ENCODE peak calls at places on chromosome 14, in seven cellular contexts. One of them, this sample, is unnamed.

GRCh38 chr14:79395061-79395460 is 816.2 kb downstream of the DIO2 start:
- DNase-seq in foreskin fibroblast: no peak
- DNase-seq in WTC11: no peak
- DNase-seq in endothelial cell: no peak
- DNase-seq in GM23338: no peak
- DNase-seq in glutamatergic neuron: no peak
- DNase-seq in DMS 273 treated with DMSO at 0.1 percent for 48 hours: no peak
- DNase-seq in this sample: no peak

GRCh38 chr14:104296388-104297312 is 158.3 kb downstream of the KIF26A start:
- DNase-seq in GM23338: no peak
- DNase-seq in DMS 273 treated with DMSO at 0.1 percent for 48 hours: no peak
- DNase-seq in foreskin fibroblast: no peak
- DNase-seq in glutamatergic neuron: peak; percentile 18
- DNase-seq in WTC11: peak; percentile 7
- DNase-seq in endothelial cell: no peak
- DNase-seq in this sample: peak; percentile 38

GRCh38 chr14:78310263-78310662 is 140.1 kb downstream of the NRXN3 start:
- DNase-seq in foreskin fibroblast: no peak
- DNase-seq in DMS 273 treated with DMSO at 0.1 percent for 48 hours: no peak
- DNase-seq in endothelial cell: no peak
- DNase-seq in glutamatergic neuron: no peak
- DNase-seq in WTC11: no peak
- DNase-seq in GM23338: no peak
- DNase-seq in this sample: no peak

GRCh38 chr14:32007755-32008374 is 69.2 kb upstream of the ARHGAP5 start:
- DNase-seq in endothelial cell: no peak
- DNase-seq in GM23338: no peak
- DNase-seq in WTC11: no peak
- DNase-seq in foreskin fibroblast: no peak
- DNase-seq in glutamatergic neuron: no peak
- DNase-seq in DMS 273 treated with DMSO at 0.1 percent for 48 hours: no peak
- DNase-seq in this sample: no peak

GRCh38 chr14:77043177-77043983 is 14.9 kb upstream of the IRF2BPL start:
- DNase-seq in foreskin fibroblast: peak; percentile 87
- DNase-seq in GM23338: no peak
- DNase-seq in glutamatergic neuron: no peak
- DNase-seq in WTC11: no peak
- DNase-seq in endothelial cell: no peak
- DNase-seq in DMS 273 treated with DMSO at 0.1 percent for 48 hours: no peak
- DNase-seq in this sample: peak; percentile 84

GRCh38 chr14:76926521-76927251 is 100.5 kb downstream of the LRRC74A start:
- DNase-seq in foreskin fibroblast: peak; percentile 81
- DNase-seq in WTC11: no peak
- DNase-seq in DMS 273 treated with DMSO at 0.1 percent for 48 hours: peak; percentile 19
- DNase-seq in glutamatergic neuron: peak; percentile 58
- DNase-seq in endothelial cell: no peak
- DNase-seq in GM23338: peak; percentile 73
- DNase-seq in this sample: peak; percentile 65

GRCh38 chr14:95040723-95041476 is 116.4 kb downstream of the DICER1 start:
- DNase-seq in foreskin fibroblast: no peak
- DNase-seq in GM23338: no peak
- DNase-seq in DMS 273 treated with DMSO at 0.1 percent for 48 hours: no peak
- DNase-seq in WTC11: no peak
- DNase-seq in endothelial cell: no peak
- DNase-seq in glutamatergic neuron: no peak
- DNase-seq in this sample: peak; percentile 32

GRCh38 chr14:30002859-30003258 is 75.2 kb upstream of the PRKD1 start:
- DNase-seq in foreskin fibroblast: no peak
- DNase-seq in endothelial cell: no peak
- DNase-seq in GM23338: no peak
- DNase-seq in WTC11: no peak
- DNase-seq in DMS 273 treated with DMSO at 0.1 percent for 48 hours: no peak
- DNase-seq in glutamatergic neuron: no peak
- DNase-seq in this sample: no peak

GRCh38 chr14:68968051-68968450 is 11.1 kb downstream of the ACTN1 start:
- DNase-seq in glutamatergic neuron: no peak
- DNase-seq in endothelial cell: no peak
- DNase-seq in DMS 273 treated with DMSO at 0.1 percent for 48 hours: no peak
- DNase-seq in foreskin fibroblast: no peak
- DNase-seq in WTC11: no peak
- DNase-seq in GM23338: no peak
- DNase-seq in this sample: peak; percentile 38

GRCh38 chr14:104503691-104504090 is 75.9 kb upstream of the C14orf180 start:
- DNase-seq in endothelial cell: no peak
- DNase-seq in WTC11: no peak
- DNase-seq in foreskin fibroblast: no peak
- DNase-seq in glutamatergic neuron: no peak
- DNase-seq in DMS 273 treated with DMSO at 0.1 percent for 48 hours: no peak
- DNase-seq in GM23338: no peak
- DNase-seq in this sample: peak; percentile 20

GRCh38 chr14:59254146-59254910 is 65.9 kb downstream of the DAAM1 start:
- DNase-seq in GM23338: no peak
- DNase-seq in glutamatergic neuron: no peak
- DNase-seq in WTC11: no peak
- DNase-seq in DMS 273 treated with DMSO at 0.1 percent for 48 hours: no peak
- DNase-seq in endothelial cell: no peak
- DNase-seq in foreskin fibroblast: peak; percentile 94
- DNase-seq in this sample: peak; percentile 55

GRCh38 chr14:67221982-67222328 is 19.3 kb upstream of the PALS1 start:
- DNase-seq in GM23338: no peak
- DNase-seq in DMS 273 treated with DMSO at 0.1 percent for 48 hours: no peak
- DNase-seq in glutamatergic neuron: no peak
- DNase-seq in endothelial cell: no peak
- DNase-seq in foreskin fibroblast: no peak
- DNase-seq in WTC11: no peak
- DNase-seq in this sample: no peak

GRCh38 chr14:31070431-31070830 is 44.3 kb upstream of the STRN3 start:
- DNase-seq in endothelial cell: no peak
- DNase-seq in foreskin fibroblast: peak; percentile 76
- DNase-seq in DMS 273 treated with DMSO at 0.1 percent for 48 hours: no peak
- DNase-seq in WTC11: no peak
- DNase-seq in glutamatergic neuron: no peak
- DNase-seq in GM23338: no peak
- DNase-seq in this sample: no peak

GRCh38 chr14:94805726-94806288 is 35.9 kb upstream of the GSC start:
- DNase-seq in WTC11: no peak
- DNase-seq in foreskin fibroblast: no peak
- DNase-seq in endothelial cell: no peak
- DNase-seq in GM23338: no peak
- DNase-seq in DMS 273 treated with DMSO at 0.1 percent for 48 hours: no peak
- DNase-seq in glutamatergic neuron: no peak
- DNase-seq in this sample: no peak

GRCh38 chr14:85934123-85934885 is 404.4 kb downstream of the FLRT2 start:
- DNase-seq in GM23338: peak; percentile 9
- DNase-seq in endothelial cell: no peak
- DNase-seq in glutamatergic neuron: no peak
- DNase-seq in DMS 273 treated with DMSO at 0.1 percent for 48 hours: peak; percentile 3
- DNase-seq in WTC11: no peak
- DNase-seq in foreskin fibroblast: no peak
- DNase-seq in this sample: no peak

GRCh38 chr14:91170504-91171121 is 56.7 kb downstream of the DGLUCY start:
- DNase-seq in endothelial cell: no peak
- DNase-seq in glutamatergic neuron: no peak
- DNase-seq in DMS 273 treated with DMSO at 0.1 percent for 48 hours: peak; percentile 26
- DNase-seq in GM23338: no peak
- DNase-seq in foreskin fibroblast: no peak
- DNase-seq in WTC11: no peak
- DNase-seq in this sample: no peak

GRCh38 chr14:69574266-69574953 is at the start of gene CCDC177:
- DNase-seq in DMS 273 treated with DMSO at 0.1 percent for 48 hours: peak; percentile 75
- DNase-seq in endothelial cell: peak; percentile 74
- DNase-seq in GM23338: peak; percentile 89
- DNase-seq in WTC11: peak; percentile 81
- DNase-seq in glutamatergic neuron: peak; percentile 91
- DNase-seq in foreskin fibroblast: no peak
- DNase-seq in this sample: peak; percentile 90

GRCh38 chr14:46197856-46198255 is 453.7 kb downstream of the RPL10L start:
- DNase-seq in DMS 273 treated with DMSO at 0.1 percent for 48 hours: no peak
- DNase-seq in GM23338: peak; percentile 36
- DNase-seq in foreskin fibroblast: no peak
- DNase-seq in endothelial cell: no peak
- DNase-seq in glutamatergic neuron: no peak
- DNase-seq in WTC11: no peak
- DNase-seq in this sample: no peak

GRCh38 chr14:91749857-91750256 is 18.0 kb upstream of the CATSPERB start:
- DNase-seq in WTC11: no peak
- DNase-seq in foreskin fibroblast: no peak
- DNase-seq in DMS 273 treated with DMSO at 0.1 percent for 48 hours: no peak
- DNase-seq in glutamatergic neuron: no peak
- DNase-seq in GM23338: no peak
- DNase-seq in endothelial cell: no peak
- DNase-seq in this sample: no peak

GRCh38 chr14:25406818-25407217 is 356.9 kb upstream of the STXBP6 start:
- DNase-seq in DMS 273 treated with DMSO at 0.1 percent for 48 hours: no peak
- DNase-seq in foreskin fibroblast: no peak
- DNase-seq in GM23338: peak; percentile 90
- DNase-seq in endothelial cell: peak; percentile 65
- DNase-seq in glutamatergic neuron: peak; percentile 43
- DNase-seq in WTC11: peak; percentile 59
- DNase-seq in this sample: peak; percentile 81

GRCh38 chr14:93137864-93138263 is 22.1 kb upstream of the ITPK1 start:
- DNase-seq in WTC11: peak; percentile 35
- DNase-seq in glutamatergic neuron: peak; percentile 38
- DNase-seq in foreskin fibroblast: no peak
- DNase-seq in DMS 273 treated with DMSO at 0.1 percent for 48 hours: peak; percentile 37
- DNase-seq in endothelial cell: no peak
- DNase-seq in GM23338: peak; percentile 38
- DNase-seq in this sample: peak; percentile 52

GRCh38 chr14:67722293-67722692 is 20.6 kb downstream of the RDH12 start:
- DNase-seq in GM23338: peak; percentile 74
- DNase-seq in endothelial cell: no peak
- DNase-seq in foreskin fibroblast: peak; percentile 12
- DNase-seq in WTC11: peak; percentile 35
- DNase-seq in DMS 273 treated with DMSO at 0.1 percent for 48 hours: no peak
- DNase-seq in glutamatergic neuron: no peak
- DNase-seq in this sample: peak; percentile 82

GRCh38 chr14:91568626-91569025 is 58.5 kb upstream of the PPP4R3A start:
- DNase-seq in DMS 273 treated with DMSO at 0.1 percent for 48 hours: no peak
- DNase-seq in glutamatergic neuron: no peak
- DNase-seq in foreskin fibroblast: no peak
- DNase-seq in endothelial cell: no peak
- DNase-seq in GM23338: no peak
- DNase-seq in WTC11: no peak
- DNase-seq in this sample: no peak

GRCh38 chr14:104752338-104752734 is 611 bp upstream of the SIVA1 start:
- DNase-seq in foreskin fibroblast: no peak
- DNase-seq in glutamatergic neuron: no peak
- DNase-seq in endothelial cell: no peak
- DNase-seq in WTC11: no peak
- DNase-seq in GM23338: no peak
- DNase-seq in DMS 273 treated with DMSO at 0.1 percent for 48 hours: no peak
- DNase-seq in this sample: no peak

GRCh38 chr14:92651793-92652382 is 96.5 kb downstream of the LGMN start:
- DNase-seq in DMS 273 treated with DMSO at 0.1 percent for 48 hours: no peak
- DNase-seq in WTC11: no peak
- DNase-seq in endothelial cell: no peak
- DNase-seq in glutamatergic neuron: no peak
- DNase-seq in foreskin fibroblast: no peak
- DNase-seq in GM23338: no peak
- DNase-seq in this sample: no peak